ENCODE peak calls at places on chromosome 16, in ten cellular contexts. E is activated CD4-positive, alpha-beta T cell treated with anti-CD3 and anti-CD28 coated beads, Interleukin-2, amount 50 U/mL, for 4 hours; G is SHP77; Y is NCI-H748 treated with DMSO at 0.1 percent for 48 hours; F is T-helper 17 cell; Z is T-helper 1 cell; Q is progenitor cell of endocrine pancreas; R is activated CD8-positive, alpha-beta memory T cell treated with anti-CD3 and anti-CD28 coated beads for 24 hours; J is LoVo; S is PC-9. B is an unnamed sample.

GRCh38 chr16:70725912-70726828 is 40.3 kb upstream of the MTSS2 start:
- DNase-seq in Q (no peak), S (no peak), Y (no peak), Z (no peak), F (no peak), G (no peak), R (no peak), E (no peak), J (no peak), B (no peak)

GRCh38 chr16:56789360-56789759 is 59.4 kb downstream of the NUP93 start:
- DNase-seq in R (no peak), F (no peak), Q (no peak), E (no peak), S (peak; percentile 55), Z (no peak), G (peak; percentile 50), J (peak; percentile 8), Y (no peak), B (no peak)

GRCh38 chr16:2835638-2836493 is 5.8 kb downstream of the ZG16B start:
- DNase-seq in Y (no peak), J (peak; percentile 96), E (no peak), R (no peak), G (no peak), Q (no peak), Z (no peak), S (peak; percentile 96), F (no peak), B (no peak)

GRCh38 chr16:81928975-81929374 is 82.3 kb downstream of the SDR42E1 start:
- DNase-seq in E (no peak), G (no peak), F (no peak), S (peak; percentile 26), Q (no peak), Z (no peak), J (peak; percentile 6), R (peak; percentile 47), Y (no peak), B (no peak)

GRCh38 chr16:19105131-19105530 is 8.6 kb upstream of the ITPRIPL2 start:
- DNase-seq in S (no peak), J (no peak), Z (no peak), E (no peak), G (no peak), Y (no peak), Q (no peak), R (no peak), F (no peak), B (no peak)

GRCh38 chr16:84136331-84137125 is 8.4 kb downstream of the HSDL1 start:
- DNase-seq in E (no peak), S (no peak), Y (no peak), J (no peak), Q (no peak), R (no peak), Z (no peak), F (no peak), G (no peak), B (no peak)

GRCh38 chr16:81645303-81645702 is 133.8 kb upstream of the PLCG2 start:
- DNase-seq in F (no peak), S (no peak), Z (no peak), Q (no peak), J (no peak), Y (peak; percentile 77), G (peak; percentile 80), E (no peak), R (no peak), B (no peak)

GRCh38 chr16:16019488-16019887 is 70.1 kb downstream of the ABCC1 start:
- DNase-seq in S (peak; percentile 80), E (no peak), F (no peak), J (peak; percentile 34), R (no peak), Z (no peak), Q (no peak), Y (no peak), G (no peak), B (no peak)

GRCh38 chr16:50467943-50468748 is 80.0 kb upstream of the NKD1 start:
- DNase-seq in Z (no peak), G (peak; percentile 63), Y (peak; percentile 6), Q (peak; percentile 34), F (no peak), R (peak; percentile 65), S (no peak), E (no peak), J (peak; percentile 27), B (no peak)

GRCh38 chr16:70709961-70710360 is 24.1 kb upstream of the MTSS2 start:
- DNase-seq in S (no peak), Q (no peak), G (no peak), Z (no peak), Y (no peak), E (no peak), F (no peak), R (no peak), J (no peak), B (no peak)

GRCh38 chr16:20383106-20384029 is 21.2 kb downstream of the PDILT start:
- DNase-seq in R (peak; percentile 60), Y (peak; percentile 43), G (peak; percentile 83), E (peak; percentile 15), F (peak; percentile 17), Z (no peak), Q (peak; percentile 70), J (peak; percentile 57), S (peak; percentile 58), B (no peak)

GRCh38 chr16:52557236-52557635 is 10.3 kb upstream of the TOX3 start:
- DNase-seq in R (no peak), Q (no peak), G (no peak), Z (no peak), F (no peak), Y (no peak), J (peak; percentile 38), S (no peak), E (no peak), B (no peak)

GRCh38 chr16:11612110-11612981 is 25.6 kb upstream of the LITAF start:
- DNase-seq in F (no peak), J (peak; percentile 86), G (no peak), E (no peak), S (peak; percentile 97), R (no peak), Q (no peak), Y (no peak), Z (no peak), B (no peak)

GRCh38 chr16:2209258-2210008 is 1.2 kb downstream of the BRICD5 start:
- DNase-seq in S (no peak), E (no peak), G (peak; percentile 58), Y (no peak), R (peak; percentile 60), Z (no peak), J (no peak), F (no peak), Q (no peak), B (no peak)

GRCh38 chr16:54856871-54857270 is 73.8 kb upstream of the IRX5 start:
- DNase-seq in F (no peak), E (no peak), J (no peak), Z (no peak), R (no peak), Y (no peak), G (no peak), Q (no peak), S (no peak), B (no peak)

GRCh38 chr16:70295634-70296033 is 3.4 kb upstream of the DDX19B start:
- DNase-seq in R (no peak), G (no peak), Y (no peak), S (no peak), E (no peak), F (no peak), J (no peak), Q (no peak), Z (no peak), B (no peak)

GRCh38 chr16:89600427-89600826 is 13.0 kb upstream of the DPEP1 start:
- DNase-seq in Q (no peak), E (no peak), Y (no peak), G (no peak), Z (no peak), R (no peak), F (no peak), J (no peak), S (no peak), B (no peak)

GRCh38 chr16:82061861-82062525 is 26.9 kb downstream of the HSD17B2 start:
- DNase-seq in E (no peak), J (no peak), Y (peak; percentile 10), G (no peak), R (no peak), F (no peak), S (no peak), Q (no peak), Z (no peak), B (no peak)

GRCh38 chr16:58421529-58421928 is 29.3 kb downstream of the GINS3 start:
- DNase-seq in Q (no peak), S (peak; percentile 59), G (no peak), Y (no peak), R (no peak), F (no peak), J (no peak), Z (no peak), E (no peak), B (no peak)

GRCh38 chr16:30546115-30546514 is 11.5 kb upstream of the ZNF747 start:
- DNase-seq in J (no peak), F (no peak), E (no peak), G (no peak), Z (no peak), Y (no peak), S (no peak), R (no peak), Q (no peak), B (no peak)

GRCh38 chr16:6382787-6383515 is 949.7 kb upstream of the RBFOX1 start:
- DNase-seq in E (no peak), Q (no peak), G (no peak), Z (no peak), S (no peak), Y (no peak), R (no peak), J (no peak), F (no peak), B (no peak)

GRCh38 chr16:27353853-27354252 is 40.1 kb downstream of the IL4R start:
- DNase-seq in E (no peak), Q (no peak), Z (no peak), J (no peak), S (no peak), R (no peak), Y (no peak), G (no peak), F (no peak), B (no peak)

GRCh38 chr16:27407158-27407557 is 5.2 kb downstream of the IL21R start:
- DNase-seq in J (no peak), E (no peak), R (no peak), F (no peak), S (no peak), Y (no peak), Q (no peak), G (no peak), Z (no peak), B (no peak)

GRCh38 chr16:720990-721764 is at the start of gene ANTKMT:
- DNase-seq in E (no peak), Y (peak; percentile 63), F (peak; percentile 58), J (peak; percentile 93), G (peak; percentile 81), S (peak; percentile 95), R (peak; percentile 92), Z (peak; percentile 61), Q (peak; percentile 81), B (peak; percentile 54)

GRCh38 chr16:58419241-58420012 is 27.2 kb downstream of the GINS3 start:
- DNase-seq in E (no peak), Y (no peak), F (no peak), S (no peak), R (no peak), Z (no peak), Q (no peak), J (no peak), G (no peak), B (no peak)

GRCh38 chr16:82395212-82395611 is 225.2 kb upstream of the MPHOSPH6 start:
- DNase-seq in G (no peak), E (no peak), R (no peak), Z (no peak), S (no peak), F (no peak), J (no peak), Q (no peak), Y (no peak), B (no peak)

GRCh38 chr16:24499193-24499814 is 40.1 kb upstream of the RBBP6 start:
- DNase-seq in J (peak; percentile 12), Y (peak; percentile 4), F (no peak), G (no peak), R (no peak), E (no peak), S (peak; percentile 29), Q (peak; percentile 16), Z (no peak), B (no peak)

GRCh38 chr16:66342294-66342900 is 24.1 kb upstream of the CDH5 start:
- DNase-seq in Y (no peak), J (peak; percentile 30), G (no peak), Q (peak; percentile 33), R (peak; percentile 60), E (no peak), F (no peak), Z (no peak), S (peak; percentile 35), B (no peak)